ENCODE peak calls at places on chromosomes 1 and 21, in four cellular contexts. L is neural progenitor cell, J is SK-N-SH, M is GM23248. N is an unnamed sample.

GRCh38 chr1:11350265-11350664 is 77.3 kb downstream of the UBIAD1 start:
- DNase-seq in J (no peak), L (no peak), M (no peak), N (no peak)

GRCh38 chr1:152466217-152466616 is 44.4 kb upstream of the LCE5A start:
- DNase-seq in J (no peak), L (no peak), M (no peak), N (no peak)

GRCh38 chr21:45894107-45894810 is 87.3 kb upstream of the COL6A1 start:
- DNase-seq in L (peak; percentile 25), M (peak; percentile 92), J (peak; percentile 91), N (peak; percentile 17)

GRCh38 chr1:12186277-12186985 is 19.6 kb downstream of the TNFRSF1B start:
- DNase-seq in M (no peak), J (no peak), L (no peak), N (no peak)

GRCh38 chr1:180542530-180543171 is 16.1 kb upstream of the OVAAL start:
- DNase-seq in J (no peak), L (no peak), M (peak; percentile 55), N (no peak)

GRCh38 chr1:168957818-168958217 is 148.7 kb upstream of the ATP1B1 start:
- DNase-seq in J (no peak), L (no peak), M (no peak), N (no peak)

GRCh38 chr1:117290855-117291254 is 76.4 kb upstream of the MAN1A2 start:
- DNase-seq in L (no peak), J (no peak), M (peak; percentile 49), N (peak; percentile 15)

GRCh38 chr21:44432841-44433790 is 22.2 kb upstream of the LRRC3 start:
- DNase-seq in L (no peak), J (peak; percentile 27), M (no peak), N (no peak)

GRCh38 chr1:157177701-157178380 is 39.6 kb upstream of the ETV3 start:
- DNase-seq in L (no peak), J (no peak), M (no peak), N (no peak)

GRCh38 chr1:212683357-212683722 is 16.3 kb downstream of the BATF3 start:
- DNase-seq in J (no peak), M (no peak), L (no peak), N (no peak)

GRCh38 chr21:28089599-28090421 is 902.9 kb downstream of the LTN1 start:
- DNase-seq in J (no peak), L (peak; percentile 3), M (no peak), N (peak; percentile 16)

GRCh38 chr1:31510304-31510703 is 66.0 kb upstream of the TINAGL1 start:
- DNase-seq in J (no peak), L (no peak), M (no peak), N (peak; percentile 46)

GRCh38 chr1:183379951-183380350 is 38.2 kb downstream of the NMNAT2 start:
- DNase-seq in M (no peak), L (no peak), J (no peak), N (no peak)

GRCh38 chr1:152517237-152517811 is 3.0 kb downstream of the CRCT1 start:
- DNase-seq in M (peak; percentile 89), J (no peak), L (no peak), N (peak; percentile 48)

GRCh38 chr21:34913786-34914185 is 135.3 kb downstream of the RUNX1 start:
- DNase-seq in J (no peak), M (peak; percentile 48), L (no peak), N (no peak)

GRCh38 chr1:52346653-52347052 is 19.4 kb downstream of the CC2D1B start:
- DNase-seq in J (no peak), L (no peak), M (no peak), N (no peak)

GRCh38 chr1:63327417-63328139 is 5.2 kb downstream of the FOXD3 start:
- DNase-seq in J (peak; percentile 89), M (peak; percentile 67), L (peak; percentile 90), N (peak; percentile 79)

GRCh38 chr1:26848947-26849774 is 13.8 kb upstream of the SFN start:
- DNase-seq in L (no peak), M (peak; percentile 98), J (no peak), N (peak; percentile 95)

GRCh38 chr1:88488277-88488676 is 195.8 kb upstream of the PKN2 start:
- DNase-seq in L (no peak), M (peak; percentile 13), J (no peak), N (peak; percentile 76)

GRCh38 chr1:169933999-169934725 is 40.5 kb upstream of the SCYL3 start:
- DNase-seq in L (no peak), M (no peak), J (no peak), N (peak; percentile 72)

GRCh38 chr1:160108888-160109662 is 6.5 kb upstream of the ATP1A2 start:
- DNase-seq in M (peak; percentile 78), L (peak; percentile 80), J (peak; percentile 63), N (peak; percentile 73)

GRCh38 chr1:89566761-89567174 is 42.1 kb downstream of the LRRC8B start:
- DNase-seq in M (no peak), J (no peak), L (peak; percentile 68), N (no peak)

GRCh38 chr1:112257043-112257835 is 138.8 kb upstream of the CTTNBP2NL start:
- DNase-seq in J (no peak), L (no peak), M (peak; percentile 21), N (no peak)

GRCh38 chr1:232174306-232174705 is 455.6 kb downstream of the SIPA1L2 start:
- DNase-seq in J (no peak), L (no peak), M (no peak), N (no peak)

GRCh38 chr1:113320272-113320671 is 70.0 kb upstream of the MAGI3 start:
- DNase-seq in M (no peak), L (no peak), J (no peak), N (peak; percentile 76)

GRCh38 chr1:153390938-153391710 is at the start of gene S100A8:
- DNase-seq in M (no peak), J (no peak), L (no peak), N (peak; percentile 82)

GRCh38 chr1:16248007-16248436 is 11.0 kb upstream of the CPLANE2 start:
- DNase-seq in J (no peak), M (no peak), L (no peak), N (no peak)

GRCh38 chr1:26028490-26028980 is 7.0 kb downstream of the EXTL1 start:
- DNase-seq in L (no peak), J (no peak), M (no peak), N (no peak)

GRCh38 chr1:10384219-10384618 is 14.6 kb upstream of the PGD start:
- DNase-seq in L (no peak), M (no peak), J (no peak), N (no peak)

GRCh38 chr1:46798820-46799219 is at the start of gene CYP4B1:
- DNase-seq in M (no peak), J (no peak), L (no peak), N (no peak)

GRCh38 chr1:247331172-247331525 is 518 bp downstream of the ZNF496 start:
- DNase-seq in J (peak; percentile 91), L (peak; percentile 88), M (peak; percentile 90), N (peak; percentile 92)

GRCh38 chr1:54188291-54188690 is 11.5 kb downstream of the CYB5RL start:
- DNase-seq in M (peak; percentile 10), L (no peak), J (no peak), N (no peak)

GRCh38 chr1:147472953-147473734 is 68.2 kb upstream of the BCL9 start:
- DNase-seq in L (no peak), M (peak; percentile 39), J (no peak), N (peak; percentile 74)

DNA sequence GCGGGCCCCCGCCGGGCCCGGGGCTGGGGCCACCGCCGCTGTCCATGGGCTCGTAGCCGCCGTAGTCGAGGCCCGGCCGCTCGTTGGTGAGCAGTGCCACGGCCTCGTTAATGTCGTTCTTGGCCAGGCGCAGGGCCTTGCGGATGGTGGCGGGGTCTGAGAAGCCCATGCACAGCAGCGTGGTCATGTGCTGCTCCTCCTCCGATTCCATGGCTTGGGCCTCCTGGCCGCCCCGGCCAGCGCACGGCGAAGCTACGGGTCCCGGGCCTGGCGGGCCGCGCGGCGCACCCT is 316 bp downstream of the USP24 start:
- DNase-seq in J (peak; percentile 85), L (peak; percentile 81), M (peak; percentile 73), N (no peak)
- TF ChIP-seq EZH2phosphoT487 in J (no peak), L (no peak), M (no peak), N (no peak)

DNA sequence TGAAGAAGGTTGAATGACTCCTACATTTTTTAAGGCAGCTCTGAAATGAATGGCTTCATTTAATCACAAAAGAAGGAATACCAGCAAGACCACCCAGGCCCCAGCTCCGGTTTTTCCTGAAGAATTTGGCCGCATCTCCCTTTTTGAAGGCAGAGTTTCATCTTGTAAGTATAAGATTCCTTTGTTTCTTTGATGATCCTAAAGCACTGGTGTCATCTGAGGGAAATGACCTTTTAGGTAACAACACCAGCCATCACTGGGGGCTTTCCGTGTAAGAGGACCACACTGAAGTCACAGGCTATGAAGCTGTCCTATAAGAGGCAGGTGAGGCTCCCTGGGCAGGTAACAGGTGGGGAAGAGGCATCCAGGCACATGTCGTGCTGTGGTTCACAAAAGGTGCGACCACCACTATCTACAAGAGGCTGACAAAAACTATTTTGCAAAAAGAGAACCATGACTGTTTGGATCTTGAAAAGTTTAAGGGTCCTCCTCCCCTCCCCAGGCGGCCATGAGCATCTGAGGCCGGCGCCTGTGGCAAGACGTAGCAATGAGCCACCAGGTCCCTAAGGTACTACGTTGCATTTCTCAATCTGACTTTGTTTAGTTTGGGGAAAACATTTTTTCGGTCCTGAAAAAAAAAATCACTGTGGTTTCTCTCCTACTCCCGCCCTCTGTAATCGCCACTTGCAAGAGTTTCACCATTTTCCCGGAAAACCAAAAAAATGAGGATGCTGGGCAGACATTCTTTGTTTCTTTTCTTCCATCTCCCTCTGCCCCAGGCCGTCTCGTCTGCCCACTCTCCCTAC is 46.3 kb upstream of the IRF2BP2 start:
- DNase-seq in J (no peak), L (no peak), M (no peak), N (no peak)
- H3K4me1 ChIP-seq in J (peaks cover 27% of the 10 kb centered on the region), L (peaks cover 7% of the 10 kb centered on the region), M (peaks cover 34% of the 10 kb centered on the region), N (peaks cover 54% of the 10 kb centered on the region)

GRCh38 chr1:74732960-74733615 is at the start of the genes CRYZ and TYW3:
- DNase-seq in M (peak; percentile 95), J (peak; percentile 80), L (no peak), N (peak; percentile 95)

GRCh38 chr1:74726063-74726462 is 6.8 kb downstream of the CRYZ start:
- DNase-seq in J (no peak), M (no peak), L (no peak), N (no peak)

GRCh38 chr1:74728736-74729135 is 4.1 kb downstream of the CRYZ start:
- DNase-seq in J (no peak), M (peak; percentile 20), L (no peak), N (no peak)

GRCh38 chr1:74731399-74732052 is 1.3 kb downstream of the CRYZ start:
- DNase-seq in M (peak; percentile 55), L (no peak), J (no peak), N (peak; percentile 57)

DNA sequence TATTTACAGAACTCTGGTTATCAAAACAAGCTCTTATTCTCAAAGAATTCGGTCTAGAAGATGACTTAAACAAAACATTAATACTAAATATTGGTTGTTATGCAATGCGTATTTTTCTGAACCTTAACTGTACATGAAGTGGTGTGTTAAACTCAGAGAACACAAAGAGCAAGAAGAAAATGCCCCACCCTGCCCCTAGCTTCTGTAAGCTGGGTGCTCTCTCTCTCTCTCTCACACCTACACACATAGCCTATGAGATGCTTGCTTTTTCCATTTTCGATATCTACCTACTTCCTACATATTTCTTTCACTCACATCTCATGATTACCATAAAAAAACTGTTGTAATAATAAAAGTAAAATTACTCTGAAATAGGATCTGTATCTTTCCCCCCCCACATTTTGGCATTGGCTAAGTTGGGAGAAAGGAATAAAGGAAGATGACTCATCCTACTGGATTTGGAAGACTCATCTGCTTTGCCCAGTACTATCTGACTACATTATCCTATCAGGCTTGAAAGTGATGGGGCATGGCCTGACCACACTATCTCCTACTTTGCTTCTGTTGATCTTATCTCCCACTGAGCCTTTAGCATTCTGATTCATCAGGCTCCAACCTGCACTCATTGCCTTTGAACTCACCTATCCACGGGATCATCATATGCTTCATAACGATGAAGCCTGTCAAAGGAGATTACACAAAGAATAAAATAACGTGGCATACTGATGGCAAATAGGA is 2.9 kb downstream of the CRYZ start:
- DNase-seq in J (peak; percentile 16), L (no peak), M (peak; percentile 67), N (peak; percentile 75)
- H3K9ac ChIP-seq in J (no peak overlapping the region), L (no peak overlapping the region), M (no peak overlapping the region), N (no peak overlapping the region)

GRCh38 chr1:15090373-15090772 is 63.2 kb upstream of the TMEM51 start:
- DNase-seq in M (no peak), J (no peak), L (peak; percentile 86), N (peak; percentile 47)
- TF ChIP-seq EZH2phosphoT487 in M (no peak), J (no peak), L (no peak), N (no peak)

N was measured in PC-3.